ENCODE peak calls at places on chromosome 2, in four cellular contexts. Z is IMR-90, X is GM13977, J is GM06990. A is an unnamed sample.
A peak's percentile ranks its signal among the peaks of the same experiment; 100 is the strongest.

GRCh38 chr2:196376984-196377877 is 205.9 kb upstream of the STK17B start:
- DNase-seq in Z (peak; percentile 10), X (peak; percentile 27), J (peak; percentile 63), A (peak; percentile 21)

GRCh38 chr2:182652326-182652725 is 63.7 kb upstream of the DNAJC10 start:
- DNase-seq in J (no peak), Z (no peak), X (no peak), A (no peak)

GRCh38 chr2:137924019-137924418 is 40.3 kb upstream of the HNMT start:
- DNase-seq in J (no peak), X (no peak), Z (no peak), A (no peak)

GRCh38 chr2:128442053-128442751 is 123.5 kb upstream of the HS6ST1 start:
- DNase-seq in Z (peak; percentile 16), J (no peak), X (no peak), A (no peak)

GRCh38 chr2:32858713-32859112 is 88.0 kb upstream of the LTBP1 start:
- DNase-seq in X (no peak), J (no peak), Z (no peak), A (no peak)

GRCh38 chr2:17518212-17519154 is at the start of gene RAD51AP2:
- DNase-seq in X (peak; percentile 75), Z (peak; percentile 66), J (peak; percentile 88), A (peak; percentile 86)

GRCh38 chr2:129297430-129297829 is 682.0 kb upstream of the RAB6C start:
- DNase-seq in Z (no peak), X (peak; percentile 19), J (no peak), A (no peak)

GRCh38 chr2:225512873-225513580 is 113.5 kb downstream of the NYAP2 start:
- DNase-seq in J (no peak), X (no peak), Z (peak; percentile 82), A (no peak)

GRCh38 chr2:100577777-100578176 is 15.0 kb downstream of the PDCL3 start:
- DNase-seq in J (no peak), X (no peak), Z (no peak), A (no peak)

GRCh38 chr2:85579266-85579935 is 2.0 kb downstream of the VAMP8 start:
- DNase-seq in X (no peak), Z (no peak), J (no peak), A (no peak)

GRCh38 chr2:102045697-102046096 is 53.9 kb downstream of the IL1R2 start:
- DNase-seq in Z (no peak), X (no peak), J (no peak), A (no peak)

GRCh38 chr2:141329949-141330348 is 800.9 kb downstream of the LRP1B start:
- DNase-seq in J (no peak), Z (peak; percentile 79), X (no peak), A (no peak)

GRCh38 chr2:107529146-107529545 is 297.5 kb upstream of the RGPD4 start:
- DNase-seq in J (no peak), X (no peak), Z (no peak), A (no peak)

GRCh38 chr2:167333245-167333644 is 445.0 kb downstream of the XIRP2 start:
- DNase-seq in J (no peak), Z (peak; percentile 2), X (no peak), A (no peak)

GRCh38 chr2:25279091-25279651 is 62.6 kb downstream of the DNMT3A start:
- DNase-seq in J (peak; percentile 69), X (peak; percentile 87), Z (no peak), A (peak; percentile 81)

GRCh38 chr2:73013941-73014340 is 57.6 kb downstream of the SFXN5 start:
- DNase-seq in J (no peak), X (no peak), Z (peak; percentile 70), A (no peak)

GRCh38 chr2:18410543-18410942 is 149.9 kb downstream of the RDH14 start:
- DNase-seq in J (no peak), X (no peak), Z (no peak), A (no peak)

GRCh38 chr2:166282178-166282577 is 93.6 kb downstream of the SCN9A start:
- DNase-seq in J (no peak), Z (no peak), X (no peak), A (no peak)

GRCh38 chr2:198374375-198375072 is 570.1 kb downstream of the PLCL1 start:
- DNase-seq in X (peak; percentile 9), Z (peak; percentile 70), J (peak; percentile 12), A (peak; percentile 15)

GRCh38 chr2:1648241-1649102 is 95.8 kb downstream of the PXDN start:
- DNase-seq in J (no peak), X (no peak), Z (no peak), A (no peak)

GRCh38 chr2:85277416-85278158 is 50.2 kb downstream of the TGOLN2 start:
- DNase-seq in Z (peak; percentile 89), J (no peak), X (no peak), A (no peak)

GRCh38 chr2:203804070-203804469 is 63.5 kb upstream of the CTLA4 start:
- DNase-seq in J (no peak), Z (peak; percentile 96), X (no peak), A (no peak)

GRCh38 chr2:11581129-11581796 is 47.4 kb downstream of the GREB1 start:
- DNase-seq in J (no peak), Z (no peak), X (no peak), A (no peak)

DNA sequence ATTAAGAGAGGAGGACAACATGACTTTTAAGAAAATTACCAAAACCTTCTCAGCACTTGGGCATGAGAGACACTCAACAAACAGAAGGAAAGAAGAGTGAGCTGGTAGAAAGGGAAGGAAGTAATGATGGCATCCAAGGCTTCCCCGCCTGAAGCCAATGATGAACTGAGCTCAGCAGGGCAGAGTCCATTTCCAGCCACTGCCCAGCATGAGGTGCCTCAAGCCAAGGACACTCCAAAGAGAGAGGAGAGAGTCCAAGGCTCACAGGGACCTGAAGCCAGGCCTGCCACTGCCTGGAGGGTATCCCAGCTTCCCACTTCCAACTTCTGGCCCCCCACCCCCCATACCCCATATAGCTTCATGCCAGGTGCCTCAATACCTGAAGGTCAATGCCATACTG is 9.5 kb upstream of the TNS1 start:
- DNase-seq in Z (no peak), X (no peak), J (no peak), A (no peak)
- TF ChIP-seq CTCF in Z (no peak), X (no peak), J (no peak), A (no peak)

DNA sequence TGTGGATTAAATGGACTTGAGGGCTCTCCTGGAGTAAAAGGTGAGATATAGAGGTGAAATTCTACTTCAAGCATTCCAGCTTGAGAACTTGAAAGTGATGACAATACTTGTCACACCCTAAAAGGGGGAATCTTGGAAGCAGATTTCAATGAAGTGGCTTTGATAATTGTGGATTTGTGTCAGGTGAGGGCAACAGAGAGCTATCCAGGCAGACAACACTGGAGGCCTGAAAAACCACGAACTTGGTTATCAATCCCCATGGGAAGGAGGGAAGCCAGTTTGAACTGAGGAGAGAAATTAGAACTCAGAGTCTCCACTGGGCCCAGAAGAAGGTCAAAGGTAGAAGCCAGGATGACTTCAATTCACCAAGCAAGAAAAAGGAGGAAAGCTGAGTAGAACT is 263.9 kb downstream of the FIGN start:
- DNase-seq in J (no peak), X (no peak), Z (peak; percentile 3), A (no peak)
- TF ChIP-seq CTCF in J (no peak), X (no peak), Z (peak; percentile 38), A (no peak)

GRCh38 chr2:97736185-97736584 is 22.8 kb downstream of the ZAP70 start:
- DNase-seq in J (no peak), Z (no peak), X (no peak), A (no peak)
- TF ChIP-seq CTCF in J (no peak), Z (no peak), X (no peak), A (no peak)

GRCh38 chr2:239822146-239822945 is 202.8 kb downstream of the NDUFA10 start:
- DNase-seq in Z (no peak), X (no peak), J (no peak), A (no peak)

GRCh38 chr2:239825705-239825979 is 199.5 kb downstream of the NDUFA10 start:
- DNase-seq in X (no peak), J (no peak), Z (no peak), A (no peak)

GRCh38 chr2:239824866-239825704 is 200.1 kb downstream of the NDUFA10 start:
- DNase-seq in X (no peak), Z (no peak), J (no peak), A (no peak)

GRCh38 chr2:239826376-239826775 is 198.8 kb downstream of the NDUFA10 start:
- DNase-seq in X (no peak), Z (no peak), J (no peak), A (no peak)

DNA sequence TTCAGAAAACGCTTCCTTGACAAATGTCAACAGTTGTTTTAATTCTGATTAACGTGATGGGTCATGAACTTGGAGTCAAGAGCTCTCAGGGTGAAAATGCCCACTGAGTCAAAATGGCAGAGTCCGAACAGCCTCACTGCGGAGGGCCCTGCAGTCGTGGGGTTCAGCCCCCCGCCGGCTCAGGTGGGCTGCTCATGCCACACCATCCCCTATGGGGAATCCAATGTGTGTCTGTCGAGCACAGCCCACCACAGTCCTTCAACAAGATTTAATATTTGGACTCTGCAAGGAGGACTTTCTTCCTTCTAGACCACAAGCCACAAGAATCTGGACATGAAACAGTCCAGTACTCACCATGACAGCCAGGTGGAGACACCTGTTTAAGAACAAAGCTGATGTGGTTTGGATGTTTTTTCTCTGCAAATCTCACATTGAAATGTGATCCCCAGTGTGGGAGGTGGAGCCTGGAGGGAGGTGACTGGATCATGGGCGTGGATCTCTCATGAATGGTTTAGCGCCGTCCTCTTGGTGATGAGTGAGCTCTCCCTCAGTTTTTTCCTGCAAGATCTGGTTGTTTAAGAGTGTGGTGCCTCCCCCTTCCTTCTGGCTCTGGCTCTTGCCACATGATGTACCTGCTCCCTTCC is 201.0 kb downstream of the NDUFA10 start:
- DNase-seq in X (no peak), Z (no peak), J (no peak), A (no peak)
- TF ChIP-seq CTCF in X (no peak), Z (no peak), J (peak; percentile 5), A (no peak)

DNA sequence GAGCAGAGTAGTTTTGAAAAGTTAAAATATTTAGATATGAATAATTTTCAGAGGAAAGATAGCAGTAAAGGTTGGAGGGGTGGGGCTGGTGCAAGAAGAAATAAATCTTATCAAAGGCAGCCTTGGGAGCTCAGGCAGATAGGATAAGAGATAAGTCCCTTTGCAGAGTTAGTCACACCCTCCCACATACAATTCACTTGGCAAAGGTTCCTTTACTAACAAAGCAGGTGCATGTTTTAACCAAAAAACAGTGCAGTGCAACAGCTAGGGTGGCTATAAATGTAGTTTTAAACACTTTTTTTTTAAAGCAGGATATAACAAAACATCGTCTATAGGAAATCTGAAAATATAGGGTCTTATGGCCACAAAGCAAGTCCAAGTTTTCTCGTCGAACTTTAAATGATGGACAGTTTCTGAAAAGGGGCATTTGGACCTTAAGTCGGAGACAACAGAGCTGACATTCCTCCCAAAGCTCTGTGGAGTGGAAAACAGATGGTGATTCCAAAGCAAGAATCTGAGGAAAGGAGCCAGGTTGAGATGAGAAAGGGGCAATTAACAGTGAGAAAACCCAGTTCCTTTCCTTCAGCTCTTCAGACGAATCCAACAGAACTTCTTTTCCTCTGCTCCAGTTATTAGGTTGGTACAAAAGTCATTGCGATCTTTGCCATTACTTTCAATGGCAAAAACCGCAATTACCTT is 53.0 kb downstream of the EPHA4 start:
- DNase-seq in Z (peak; percentile 33), X (no peak), J (no peak), A (no peak)
- TF ChIP-seq CTCF in Z (no peak), X (no peak), J (no peak), A (no peak)

GRCh38 chr2:28231110-28231621 is 161.5 kb upstream of the FOSL2 start:
- DNase-seq in J (no peak), X (no peak), Z (peak; percentile 69), A (no peak)

GRCh38 chr2:28225472-28225915 is 167.2 kb upstream of the FOSL2 start:
- DNase-seq in X (no peak), J (no peak), Z (no peak), A (no peak)

GRCh38 chr2:28227498-28227897 is 165.2 kb upstream of the FOSL2 start:
- DNase-seq in X (no peak), J (no peak), Z (no peak), A (no peak)

GRCh38 chr2:28226558-28226957 is 166.1 kb upstream of the FOSL2 start:
- DNase-seq in J (no peak), Z (no peak), X (no peak), A (no peak)

GRCh38 chr2:28228419-28228995 is 164.2 kb upstream of the FOSL2 start:
- DNase-seq in J (no peak), Z (peak; percentile 38), X (no peak), A (peak; percentile 14)
- TF ChIP-seq CTCF in J (no peak), Z (peak; percentile 22), X (no peak), A (no peak)

A was measured in GM10248.